ENCODE peak calls at places on chromosomes 1 and 21, in five cellular contexts. One of them, this sample, is unnamed.

GRCh38 chr1:244174922-244175521 is 123.9 kb downstream of the ZBTB18 start:
- DNase-seq in esophagus squamous epithelium: no peak
- DNase-seq in heart left ventricle: no peak
- DNase-seq in endothelial cell of umbilical vein: no peak
- DNase-seq in uterus: no peak
- DNase-seq in this sample: no peak

GRCh38 chr1:41475859-41476567 is 8.5 kb downstream of the EDN2 start:
- DNase-seq in esophagus squamous epithelium: no peak
- DNase-seq in heart left ventricle: no peak
- DNase-seq in endothelial cell of umbilical vein: no peak
- DNase-seq in uterus: peak; percentile 16
- DNase-seq in this sample: no peak

GRCh38 chr1:221397141-221397540 is 344.7 kb downstream of the DUSP10 start:
- DNase-seq in esophagus squamous epithelium: no peak
- DNase-seq in heart left ventricle: no peak
- DNase-seq in endothelial cell of umbilical vein: no peak
- DNase-seq in uterus: no peak
- DNase-seq in this sample: no peak

GRCh38 chr1:234780531-234781162 is 170.7 kb upstream of the IRF2BP2 start:
- DNase-seq in esophagus squamous epithelium: no peak
- DNase-seq in heart left ventricle: no peak
- DNase-seq in endothelial cell of umbilical vein: peak; percentile 34
- DNase-seq in uterus: no peak
- DNase-seq in this sample: peak; percentile 80

GRCh38 chr1:220315070-220315839 is 43.0 kb upstream of the RAB3GAP2 start:
- DNase-seq in esophagus squamous epithelium: no peak
- DNase-seq in heart left ventricle: no peak
- DNase-seq in endothelial cell of umbilical vein: no peak
- DNase-seq in uterus: no peak
- DNase-seq in this sample: no peak

GRCh38 chr1:177219458-177220390 is 49.0 kb downstream of the BRINP2 start:
- DNase-seq in esophagus squamous epithelium: no peak
- DNase-seq in heart left ventricle: no peak
- DNase-seq in endothelial cell of umbilical vein: no peak
- DNase-seq in uterus: no peak
- DNase-seq in this sample: no peak

GRCh38 chr21:43266534-43266933 is 97.7 kb downstream of the CRYAA start:
- DNase-seq in esophagus squamous epithelium: no peak
- DNase-seq in heart left ventricle: no peak
- DNase-seq in endothelial cell of umbilical vein: no peak
- DNase-seq in uterus: no peak
- DNase-seq in this sample: no peak

GRCh38 chr1:205448540-205449253 is 7.1 kb downstream of the BLACAT1 start:
- DNase-seq in esophagus squamous epithelium: no peak
- DNase-seq in heart left ventricle: no peak
- DNase-seq in endothelial cell of umbilical vein: no peak
- DNase-seq in uterus: no peak
- DNase-seq in this sample: no peak

GRCh38 chr21:8989261-8989882 is 1532.0 kb upstream of the TPTE start:
- DNase-seq in esophagus squamous epithelium: no peak
- DNase-seq in heart left ventricle: no peak
- DNase-seq in endothelial cell of umbilical vein: peak; percentile 17
- DNase-seq in uterus: no peak
- DNase-seq in this sample: no peak

DNA sequence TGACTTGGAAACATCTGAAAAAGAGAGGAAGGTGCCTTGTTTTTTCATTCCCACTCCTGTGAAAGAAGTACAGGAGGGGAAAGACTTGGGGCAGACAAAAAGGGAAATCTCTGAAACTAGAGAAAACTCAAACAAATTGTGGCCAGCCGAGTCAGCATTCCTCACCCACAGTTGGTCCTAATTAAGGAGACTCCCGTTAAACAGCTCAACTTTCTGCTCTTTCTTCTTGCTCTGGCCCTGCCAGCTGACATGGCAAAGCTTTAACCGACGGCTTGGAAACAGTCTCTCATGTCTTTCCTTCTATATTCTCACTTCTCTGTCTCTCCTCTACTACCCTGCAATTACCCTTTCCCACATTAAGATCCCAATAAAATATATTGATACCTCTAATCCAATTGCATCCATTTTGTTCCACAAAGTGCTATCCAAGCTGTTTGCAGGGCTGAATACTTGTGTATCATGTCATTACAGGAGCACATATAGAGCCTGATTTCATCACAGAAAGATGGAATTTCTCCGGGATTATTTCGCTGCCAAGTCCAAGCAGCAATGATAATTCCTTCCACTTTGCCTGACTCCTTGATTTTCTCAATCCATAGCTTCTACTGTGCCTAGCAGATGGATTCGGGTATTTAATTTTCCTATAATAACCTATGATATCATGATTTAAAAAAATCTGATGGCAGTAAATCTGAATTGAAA is 65.4 kb upstream of the IPO9 start:
- DNase-seq in esophagus squamous epithelium: no peak
- DNase-seq in heart left ventricle: no peak
- DNase-seq in endothelial cell of umbilical vein: no peak
- DNase-seq in uterus: no peak
- DNase-seq in this sample: no peak
- TF ChIP-seq CTCF in esophagus squamous epithelium: no peak
- TF ChIP-seq CTCF in heart left ventricle: no peak
- TF ChIP-seq CTCF in endothelial cell of umbilical vein: no peak
- TF ChIP-seq CTCF in uterus: no peak
- TF ChIP-seq CTCF in this sample: no peak

GRCh38 chr1:208059328-208060017 is 148.5 kb upstream of the CD34 start:
- DNase-seq in esophagus squamous epithelium: no peak
- DNase-seq in heart left ventricle: no peak
- DNase-seq in endothelial cell of umbilical vein: no peak
- DNase-seq in uterus: no peak
- DNase-seq in this sample: no peak

GRCh38 chr1:208061118-208061517 is 150.2 kb upstream of the CD34 start:
- DNase-seq in esophagus squamous epithelium: no peak
- DNase-seq in heart left ventricle: no peak
- DNase-seq in endothelial cell of umbilical vein: no peak
- DNase-seq in uterus: no peak
- DNase-seq in this sample: no peak

GRCh38 chr1:208060495-208060894 is 149.6 kb upstream of the CD34 start:
- DNase-seq in esophagus squamous epithelium: no peak
- DNase-seq in heart left ventricle: no peak
- DNase-seq in endothelial cell of umbilical vein: no peak
- DNase-seq in uterus: no peak
- DNase-seq in this sample: no peak

GRCh38 chr1:208055535-208055934 is 144.6 kb upstream of the CD34 start:
- DNase-seq in esophagus squamous epithelium: no peak
- DNase-seq in heart left ventricle: no peak
- DNase-seq in endothelial cell of umbilical vein: no peak
- DNase-seq in uterus: no peak
- DNase-seq in this sample: no peak

GRCh38 chr1:208058212-208059155 is 147.6 kb upstream of the CD34 start:
- DNase-seq in esophagus squamous epithelium: no peak
- DNase-seq in heart left ventricle: no peak
- DNase-seq in endothelial cell of umbilical vein: no peak
- DNase-seq in uterus: no peak
- DNase-seq in this sample: no peak
- TF ChIP-seq POLR2A in esophagus squamous epithelium: no peak
- TF ChIP-seq POLR2A in heart left ventricle: no peak
- TF ChIP-seq POLR2A in endothelial cell of umbilical vein: no peak
- TF ChIP-seq POLR2A in uterus: no peak
- TF ChIP-seq POLR2A in this sample: no peak

DNA sequence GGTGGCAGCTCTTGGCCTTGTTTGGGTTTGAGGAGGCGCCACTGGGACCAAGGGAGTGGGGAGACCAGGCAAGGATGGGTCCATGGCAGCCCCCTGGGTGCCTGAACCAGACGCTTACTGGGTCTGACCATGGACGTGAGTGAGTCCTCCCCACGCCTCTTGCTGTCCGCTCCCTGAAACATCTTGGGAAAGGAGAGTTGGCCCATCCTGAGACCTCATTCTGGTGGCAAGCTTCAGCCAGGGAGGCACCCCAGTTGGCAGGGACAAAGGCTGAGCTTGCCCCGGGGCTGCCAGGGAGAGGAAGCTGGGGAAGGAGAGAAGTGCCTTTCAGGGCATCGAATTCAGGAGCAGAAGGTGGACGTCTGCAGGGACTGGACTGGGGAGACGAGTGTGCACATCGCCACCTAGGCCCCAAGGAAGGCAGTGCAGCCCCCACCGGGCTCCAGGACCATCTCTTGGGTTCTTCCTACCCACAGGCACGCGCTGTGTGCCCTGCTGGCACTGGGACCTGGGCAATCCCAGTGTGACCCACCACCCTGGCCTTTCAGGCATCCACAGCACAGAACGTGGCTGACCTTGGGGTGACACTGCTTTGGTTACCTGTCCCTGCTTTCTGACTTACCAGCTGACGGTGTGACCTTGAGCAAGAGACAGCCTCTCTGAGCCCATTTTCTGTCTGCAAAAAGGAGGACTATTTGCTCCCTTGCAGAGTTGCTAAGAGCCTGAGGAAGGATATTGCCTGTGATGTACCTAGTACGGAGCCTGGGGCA is 132.9 kb upstream of the WNT4 start:
- DNase-seq in esophagus squamous epithelium: no peak
- DNase-seq in heart left ventricle: no peak
- DNase-seq in endothelial cell of umbilical vein: peak; percentile 69
- DNase-seq in uterus: peak; percentile 25
- DNase-seq in this sample: no peak
- TF ChIP-seq CTCF in esophagus squamous epithelium: peak; percentile 38
- TF ChIP-seq CTCF in heart left ventricle: peak; percentile 74
- TF ChIP-seq CTCF in endothelial cell of umbilical vein: peak; percentile 75
- TF ChIP-seq CTCF in uterus: peak; percentile 70
- TF ChIP-seq CTCF in this sample: peak; percentile 64

DNA sequence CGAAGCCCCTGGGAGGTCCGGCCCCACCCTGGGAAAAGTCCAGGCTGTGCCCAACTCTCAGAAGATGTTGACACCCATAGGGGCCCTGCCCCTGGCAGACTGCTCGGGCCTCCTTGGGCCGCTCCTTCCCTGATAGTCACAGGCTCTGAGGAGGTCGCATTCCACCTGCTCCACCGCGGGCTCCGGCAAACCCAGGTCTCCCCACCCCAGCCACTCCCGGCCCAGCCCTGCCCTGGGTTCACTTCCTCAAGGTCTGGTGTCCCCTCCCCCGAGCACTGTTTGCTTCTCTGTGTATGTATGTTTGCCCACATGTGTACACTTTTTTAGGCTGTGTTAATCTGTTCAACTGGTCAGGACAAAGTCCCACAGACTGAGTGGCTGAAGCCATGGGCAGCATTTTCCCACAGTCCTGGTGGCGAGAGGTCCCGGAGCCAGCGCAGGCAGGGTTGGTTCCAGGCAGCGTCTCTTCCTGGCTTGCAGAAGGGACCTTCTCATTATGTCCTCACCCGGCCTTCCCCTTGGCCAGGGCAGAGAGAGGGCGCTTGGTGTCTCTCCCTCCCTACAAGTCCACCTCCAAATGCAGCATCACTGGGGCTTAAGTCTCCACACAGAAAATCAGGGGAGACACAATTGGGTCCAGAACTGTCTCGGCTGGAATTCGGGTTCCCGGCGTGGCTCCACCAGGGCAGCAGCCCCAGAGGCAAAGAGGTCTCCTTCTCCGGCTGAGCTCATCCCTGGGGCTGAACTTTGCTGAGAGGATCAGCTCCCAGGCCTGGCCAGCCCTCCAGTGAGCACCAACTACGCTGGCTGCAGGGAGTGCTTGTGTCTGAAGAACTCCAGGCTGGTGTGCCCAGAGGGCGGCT is 10.5 kb upstream of the PRXL2B start:
- DNase-seq in esophagus squamous epithelium: no peak
- DNase-seq in heart left ventricle: peak; percentile 66
- DNase-seq in endothelial cell of umbilical vein: no peak
- DNase-seq in uterus: no peak
- DNase-seq in this sample: peak; percentile 85
- TF ChIP-seq POLR2A in esophagus squamous epithelium: no peak
- TF ChIP-seq POLR2A in heart left ventricle: no peak
- TF ChIP-seq POLR2A in endothelial cell of umbilical vein: no peak
- TF ChIP-seq POLR2A in uterus: no peak
- TF ChIP-seq POLR2A in this sample: no peak

DNA sequence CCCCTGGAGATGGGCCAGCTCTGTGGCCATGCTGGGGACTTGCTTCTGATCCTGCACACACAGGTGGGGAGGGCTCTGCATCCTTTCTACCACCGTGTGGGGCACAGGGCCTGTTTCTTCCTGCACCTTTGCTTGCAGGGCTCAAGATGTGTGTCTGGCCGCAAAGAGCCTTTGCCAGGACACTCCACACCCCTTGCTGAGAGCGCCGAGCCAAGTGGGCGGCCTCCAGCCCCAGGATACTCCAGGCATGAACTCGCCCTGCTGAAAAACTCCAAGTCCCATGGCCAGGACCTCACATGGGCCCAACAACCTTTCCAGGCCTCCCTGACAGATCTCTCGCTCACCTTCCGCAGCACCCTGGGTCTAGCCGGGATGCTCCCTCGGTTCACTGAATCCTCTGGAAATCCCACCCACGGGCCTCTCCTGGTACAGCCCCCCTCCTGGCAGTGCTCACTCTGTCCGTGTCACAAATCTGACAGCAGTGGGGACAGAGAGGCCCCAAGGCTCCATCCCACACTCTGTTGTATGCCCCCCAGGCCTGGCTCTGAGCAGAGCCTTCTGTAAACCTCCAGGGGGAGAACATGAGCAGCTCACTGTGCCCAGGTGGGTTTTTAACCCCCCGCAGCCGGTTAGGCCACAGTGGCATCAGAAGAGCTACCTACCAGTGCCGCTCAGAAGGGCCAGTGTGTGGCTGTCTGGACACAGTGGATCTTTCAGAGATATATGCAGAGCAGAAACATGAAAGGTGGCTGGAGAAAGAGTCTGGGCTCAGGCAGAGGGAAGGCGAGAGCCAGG is 11.8 kb upstream of the GPR153 start:
- DNase-seq in esophagus squamous epithelium: no peak
- DNase-seq in heart left ventricle: no peak
- DNase-seq in endothelial cell of umbilical vein: no peak
- DNase-seq in uterus: no peak
- DNase-seq in this sample: no peak
- TF ChIP-seq CTCF in esophagus squamous epithelium: no peak
- TF ChIP-seq CTCF in heart left ventricle: no peak
- TF ChIP-seq CTCF in endothelial cell of umbilical vein: no peak
- TF ChIP-seq CTCF in uterus: no peak
- TF ChIP-seq CTCF in this sample: no peak

GRCh38 chr1:23403355-23403734 is 21.2 kb downstream of the TCEA3 start:
- DNase-seq in esophagus squamous epithelium: no peak
- DNase-seq in heart left ventricle: no peak
- DNase-seq in endothelial cell of umbilical vein: no peak
- DNase-seq in uterus: no peak
- DNase-seq in this sample: no peak
- TF ChIP-seq POLR2A in esophagus squamous epithelium: no peak
- TF ChIP-seq POLR2A in heart left ventricle: no peak
- TF ChIP-seq POLR2A in endothelial cell of umbilical vein: no peak
- TF ChIP-seq POLR2A in uterus: no peak
- TF ChIP-seq POLR2A in this sample: no peak

This sample was measured in spleen.